ENCODE peak calls at places on chromosome 15, in nine cellular contexts. K is stomach, U is GM23338, J is spleen, B is H1, D is K562, O is upper lobe of left lung, L is prostate gland, X is HL-60. R is an unnamed sample.

GRCh38 chr15:77580991-77581682 is 51.6 kb downstream of the LINGO1 start:
- DNase-seq in K (peak; percentile 60), X (no peak), D (no peak), L (peak; percentile 42), U (no peak), J (no peak), B (no peak), O (peak; percentile 50), R (no peak)

GRCh38 chr15:51267047-51267713 is 71.2 kb downstream of the CYP19A1 start:
- DNase-seq in L (no peak), U (peak; percentile 54), D (no peak), K (no peak), B (peak; percentile 59), J (no peak), O (peak; percentile 84), X (no peak), R (no peak)

GRCh38 chr15:71779073-71779797 is 31.1 kb upstream of the NR2E3 start:
- DNase-seq in B (no peak), D (no peak), L (no peak), J (no peak), O (no peak), X (no peak), U (no peak), K (no peak), R (no peak)

GRCh38 chr15:32119694-32120330 is 89.5 kb downstream of the CHRNA7 start:
- DNase-seq in X (no peak), O (no peak), U (no peak), B (no peak), D (no peak), L (no peak), K (no peak), J (peak; percentile 60), R (peak; percentile 86)

GRCh38 chr15:74783072-74783807 is 1.4 kb downstream of the CSK start:
- DNase-seq in D (peak; percentile 49), O (peak; percentile 67), J (peak; percentile 90), L (no peak), X (peak; percentile 83), B (no peak), U (no peak), K (no peak), R (no peak)

GRCh38 chr15:36831125-36831914 is 251.9 kb downstream of the CDIN1 start:
- DNase-seq in B (no peak), J (no peak), X (no peak), K (no peak), U (no peak), L (no peak), O (no peak), D (no peak), R (no peak)

GRCh38 chr15:55255714-55256113 is 33.9 kb downstream of the RAB27A start:
- DNase-seq in D (no peak), B (no peak), U (no peak), J (no peak), K (no peak), O (no peak), L (no peak), X (no peak), R (no peak)

GRCh38 chr15:50024183-50024795 is 94.7 kb downstream of the ATP8B4 start:
- DNase-seq in J (no peak), L (no peak), K (no peak), B (no peak), D (no peak), O (no peak), U (no peak), X (no peak), R (no peak)

GRCh38 chr15:25345943-25346342 is 92.9 kb downstream of the UBE3A start:
- DNase-seq in L (peak; percentile 47), X (no peak), B (peak; percentile 52), U (peak; percentile 61), J (no peak), O (no peak), K (no peak), D (no peak), R (no peak)

GRCh38 chr15:85579011-85579701 is 198.8 kb downstream of the AKAP13 start:
- DNase-seq in J (no peak), X (no peak), K (peak; percentile 77), D (no peak), B (no peak), L (no peak), U (no peak), O (no peak), R (no peak)
- H3K27ac ChIP-seq in J (peak overlapping the region; percentile 38), X (peak overlapping the region; percentile 2), K (peak overlapping the region; percentile 88), D (no peak overlapping the region), B (no peak overlapping the region), L (peak overlapping the region; percentile 68), U (no peak overlapping the region), O (peak overlapping the region; percentile 87), R (peak overlapping the region; percentile 89)

GRCh38 chr15:67115567-67115966 is 50.2 kb downstream of the SMAD3 start:
- DNase-seq in D (no peak), B (no peak), U (no peak), K (no peak), O (no peak), L (no peak), X (no peak), J (peak; percentile 27), R (no peak)

GRCh38 chr15:67117356-67117755 is 52.0 kb downstream of the SMAD3 start:
- DNase-seq in B (no peak), K (no peak), X (no peak), O (no peak), L (no peak), D (no peak), U (no peak), J (peak; percentile 69), R (no peak)

GRCh38 chr15:67118808-67119207 is 53.4 kb downstream of the SMAD3 start:
- DNase-seq in K (no peak), B (no peak), L (no peak), X (no peak), D (peak; percentile 32), J (peak; percentile 14), O (no peak), U (no peak), R (no peak)

GRCh38 chr15:67114846-67115521 is 49.6 kb downstream of the SMAD3 start:
- DNase-seq in K (no peak), X (no peak), B (no peak), O (no peak), L (no peak), D (no peak), J (peak; percentile 5), U (no peak), R (no peak)

GRCh38 chr15:67116742-67117141 is 51.3 kb downstream of the SMAD3 start:
- DNase-seq in L (no peak), K (no peak), J (peak; percentile 33), O (no peak), U (no peak), X (no peak), D (no peak), B (no peak), R (no peak)
- TF ChIP-seq POLR2AphosphoS5 in L (no peak), K (no peak), J (no peak), O (no peak), U (no peak), X (no peak), D (no peak), B (no peak), R (no peak)

DNA sequence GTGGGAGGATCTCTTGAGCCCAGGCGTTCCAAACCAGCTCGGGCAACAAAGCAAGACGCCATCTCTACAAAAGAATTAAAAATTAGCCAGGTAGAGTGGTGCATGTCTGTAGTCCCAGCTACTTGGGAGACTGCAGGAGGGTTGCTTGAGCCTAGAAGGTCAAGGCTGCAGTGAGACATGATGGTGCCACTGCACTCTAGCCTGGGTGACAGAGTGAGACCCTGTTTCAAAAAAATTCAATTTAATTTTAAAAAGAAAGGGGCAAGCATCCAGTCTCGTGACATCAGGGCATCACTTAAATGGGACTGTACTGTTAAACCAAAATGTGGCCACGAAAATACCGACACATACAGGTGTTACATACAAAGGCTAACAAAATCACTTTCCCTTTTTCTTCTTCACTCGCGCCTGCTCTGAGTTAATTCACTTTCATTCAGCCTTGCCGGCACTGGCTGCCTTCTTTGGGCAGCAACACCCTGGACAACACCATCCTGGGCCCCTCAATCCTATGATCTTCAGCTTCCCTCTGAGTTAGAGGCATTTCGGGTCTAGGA is 121.7 kb downstream of the LIPC start:
- DNase-seq in J (no peak), U (no peak), B (no peak), K (no peak), O (no peak), D (no peak), L (no peak), X (no peak), R (no peak)
- H3K27ac ChIP-seq in J (no peak overlapping the region), U (no peak overlapping the region), B (no peak overlapping the region), K (no peak overlapping the region), O (no peak overlapping the region), D (no peak overlapping the region), L (no peak overlapping the region), X (no peak overlapping the region), R (no peak overlapping the region)

GRCh38 chr15:63408514-63408913 is 26.9 kb upstream of the CA12 start:
- DNase-seq in U (no peak), K (no peak), D (no peak), O (no peak), X (no peak), B (no peak), L (no peak), J (no peak), R (no peak)
- TF ChIP-seq POLR2AphosphoS5 in U (no peak), K (no peak), D (no peak), O (no peak), X (no peak), B (no peak), L (no peak), J (no peak), R (no peak)

R was measured in esophagus muscularis mucosa.